ENCODE peak calls at places on chromosomes 11 and 22, in four cellular contexts. U is A549, S is K562, M is HepG2. J is an unnamed sample.

GRCh38 chr22:44448271-44448780 is 49.7 kb downstream of the RTL6 start:
- DNase-seq in S (no peak), U (peak), M (no peak), J (no peak)

GRCh38 chr11:126627376-126627775 is 271.9 kb downstream of the ST3GAL4 start:
- DNase-seq in U (no peak), M (no peak), S (no peak), J (no peak)

GRCh38 chr22:38564669-38565068 is 5.3 kb downstream of the DMC1 start:
- DNase-seq in M (no peak), S (no peak), U (no peak), J (no peak)

GRCh38 chr11:3155691-3156258 is 9.3 kb downstream of the OSBPL5 start:
- DNase-seq in M (no peak), U (no peak), S (no peak), J (no peak)

GRCh38 chr22:42990131-42990838 is 24.7 kb downstream of the PACSIN2 start:
- DNase-seq in U (peak), S (no peak), M (peak), J (no peak)

GRCh38 chr22:24330636-24331035 is 60.0 kb downstream of the SPECC1L start:
- DNase-seq in M (no peak), U (no peak), S (peak), J (no peak)

GRCh38 chr11:67680701-67681472 is 6.5 kb upstream of the ALDH3B2 start:
- DNase-seq in M (no peak), U (no peak), S (no peak), J (no peak)

GRCh38 chr11:200224-201003 is 6.8 kb downstream of the BET1L start:
- DNase-seq in S (no peak), U (no peak), M (no peak), J (no peak)

GRCh38 chr11:27437824-27438594 is 34.6 kb downstream of the LGR4 start:
- DNase-seq in S (no peak), U (no peak), M (no peak), J (no peak)

GRCh38 chr11:48029686-48030279 is 49.4 kb downstream of the PTPRJ start:
- DNase-seq in M (no peak), U (no peak), S (no peak), J (no peak)

GRCh38 chr22:50157976-50158375 is 12.6 kb upstream of the PANX2 start:
- DNase-seq in M (no peak), U (no peak), S (no peak), J (no peak)

GRCh38 chr22:37345863-37346514 is 63.7 kb downstream of the CYTH4 start:
- DNase-seq in U (no peak), M (no peak), S (no peak), J (no peak)

GRCh38 chr11:116530705-116531104 is 242.1 kb downstream of the BUD13 start:
- DNase-seq in M (no peak), U (no peak), S (no peak), J (no peak)

GRCh38 chr22:20615021-20615420 is 107.6 kb downstream of the MED15 start:
- DNase-seq in U (no peak), M (no peak), S (no peak), J (no peak)

GRCh38 chr22:41919357-41920224 is 4.7 kb upstream of the SHISA8 start:
- DNase-seq in U (no peak), S (peak), M (no peak), J (peak)

GRCh38 chr11:12207384-12208150 is 97.2 kb downstream of the MICAL2 start:
- DNase-seq in U (no peak), M (no peak), S (no peak), J (no peak)

GRCh38 chr11:42054351-42054750 is 594.9 kb upstream of the LRRC4C start:
- DNase-seq in M (no peak), U (no peak), S (no peak), J (no peak)

GRCh38 chr11:106076421-106076922 is 675 bp downstream of the KBTBD3 start:
- DNase-seq in U (no peak), S (peak), M (no peak), J (no peak)
- TF ChIP-seq HMGXB4 in U (no peak), S (no peak), M (no peak), J (no peak)

GRCh38 chr11:36234825-36235224 is 54.4 kb downstream of the COMMD9 start:
- DNase-seq in S (no peak), M (no peak), U (no peak), J (no peak)

GRCh38 chr11:36239636-36240035 is 49.6 kb downstream of the COMMD9 start:
- DNase-seq in S (no peak), U (no peak), M (no peak), J (no peak)

GRCh38 chr11:36235750-36236149 is 53.5 kb downstream of the COMMD9 start:
- DNase-seq in M (peak), U (no peak), S (no peak), J (no peak)

GRCh38 chr11:36238881-36239280 is 50.3 kb downstream of the COMMD9 start:
- DNase-seq in S (no peak), M (no peak), U (no peak), J (no peak)

DNA sequence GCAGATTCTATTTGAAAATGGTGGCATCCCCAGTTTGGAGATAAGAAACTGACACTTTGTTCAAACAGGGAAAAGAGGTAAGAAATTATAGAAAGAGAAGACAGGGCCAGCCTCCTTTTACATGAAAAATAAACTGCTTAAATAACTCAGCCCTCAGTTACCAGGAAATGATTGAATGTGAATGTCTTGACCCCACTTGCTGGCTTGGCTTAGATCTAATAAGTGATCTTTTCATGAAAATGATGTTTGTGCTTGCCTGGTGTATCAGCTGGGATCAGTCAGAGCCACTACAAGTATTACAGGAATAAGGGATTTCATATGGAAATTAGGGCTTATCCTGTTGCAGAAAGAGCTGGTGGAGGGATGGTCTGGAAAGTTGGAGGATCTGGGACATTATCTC is 51.9 kb downstream of the COMMD9 start:
- DNase-seq in M (no peak), U (no peak), S (no peak), J (no peak)
- TF ChIP-seq HMGXB4 in M (no peak), U (no peak), S (no peak), J (no peak)

GRCh38 chr11:117724104-117724503 is 72.9 kb downstream of the DSCAML1 start:
- DNase-seq in U (no peak), S (no peak), M (no peak), J (no peak)

GRCh38 chr11:117723625-117724024 is 73.4 kb downstream of the DSCAML1 start:
- DNase-seq in S (no peak), U (no peak), M (no peak), J (no peak)

GRCh38 chr11:117722074-117722473 is 74.9 kb downstream of the DSCAML1 start:
- DNase-seq in U (no peak), S (no peak), M (no peak), J (no peak)

GRCh38 chr11:117725048-117725734 is 71.8 kb downstream of the DSCAML1 start:
- DNase-seq in S (no peak), M (no peak), U (no peak), J (no peak)

DNA sequence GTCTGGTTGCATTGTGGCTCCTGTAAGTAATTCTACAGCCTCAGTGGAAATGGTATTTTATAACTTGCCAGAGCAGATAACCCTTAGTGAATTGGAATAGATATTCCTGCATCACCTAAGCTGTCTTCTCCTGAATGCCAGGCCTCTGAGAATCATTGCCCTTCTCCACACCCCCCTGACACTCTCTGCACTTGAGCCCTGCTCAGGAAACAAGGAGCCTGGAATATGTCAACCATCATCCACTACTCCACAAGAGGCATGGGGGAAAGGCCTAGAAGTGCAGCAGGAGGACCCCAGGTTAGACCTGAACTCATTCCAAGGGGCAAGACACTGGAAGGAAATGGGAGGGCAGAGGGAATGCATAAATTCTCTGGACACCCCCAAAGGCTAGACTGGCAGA is 72.4 kb downstream of the DSCAML1 start:
- DNase-seq in M (no peak), U (no peak), S (no peak), J (no peak)
- TF ChIP-seq HMGXB4 in M (no peak), U (no peak), S (no peak), J (no peak)

GRCh38 chr22:19289475-19290161 is 1.9 kb downstream of the CLTCL1 start:
- DNase-seq in U (no peak), S (peak), M (no peak), J (no peak)

GRCh38 chr22:19287076-19287724 is 4.3 kb downstream of the CLTCL1 start:
- DNase-seq in U (peak), S (no peak), M (no peak), J (no peak)

GRCh38 chr22:19290400-19291217 is 910 bp downstream of the CLTCL1 start:
- DNase-seq in M (peak), U (no peak), S (peak), J (peak)

GRCh38 chr22:19287889-19288288 is 3.6 kb downstream of the CLTCL1 start:
- DNase-seq in U (peak), M (no peak), S (no peak), J (no peak)

DNA sequence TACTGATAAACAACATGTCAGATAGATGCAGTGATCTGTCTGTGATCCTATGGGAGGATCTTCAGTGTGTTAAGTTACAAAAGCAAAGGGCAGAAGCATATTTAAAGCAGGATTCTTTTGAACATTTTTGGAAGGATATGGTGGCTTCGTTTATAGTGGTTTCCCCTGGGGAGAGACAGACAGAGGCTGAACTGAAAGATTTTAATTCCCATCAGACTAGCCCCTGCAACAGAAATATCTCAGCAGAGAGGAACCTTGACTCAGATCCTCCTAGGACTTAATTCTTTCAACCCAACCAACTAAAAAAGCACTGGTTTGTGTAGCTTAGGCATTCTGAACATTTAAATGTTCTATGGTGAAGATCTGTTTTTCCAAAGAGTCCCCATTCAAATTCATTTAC is 5.7 kb downstream of the CLTCL1 start:
- DNase-seq in U (no peak), S (no peak), M (no peak), J (no peak)
- TF ChIP-seq HMGXB4 in U (no peak), S (no peak), M (no peak), J (no peak)

GRCh38 chr11:44837650-44838049 is 110.9 kb downstream of the TSPAN18 start:
- DNase-seq in S (no peak), U (no peak), M (no peak), J (no peak)
- TF ChIP-seq HMGXB4 in S (no peak), U (no peak), M (no peak), J (no peak)

J was measured in WTC11.